ENCODE peak calls at places on chromosome X, in six cellular contexts. I is right lobe of liver, D is endothelial cell, E is nephron progenitor cell, R is left ventricle myocardium inferior, L is fibroblast of lung. X is an unnamed sample.

GRCh38 chrX:153488231-153488914 is 6.4 kb upstream of the BGN start:
- DNase-seq in I (peak; percentile 48), D (peak; percentile 52), E (peak; percentile 51), R (peak; percentile 65), L (peak; percentile 72), X (no peak)

GRCh38 chrX:124086411-124086810 is 124.9 kb downstream of the STAG2 start:
- DNase-seq in I (no peak), D (no peak), E (no peak), R (no peak), L (no peak), X (no peak)

GRCh38 chrX:68060506-68061205 is 372.6 kb downstream of the OPHN1 start:
- DNase-seq in I (no peak), D (no peak), E (no peak), R (no peak), L (peak; percentile 20), X (no peak)

GRCh38 chrX:19678941-19679340 is 163.6 kb upstream of the MAP3K15 start:
- DNase-seq in I (no peak), D (no peak), E (no peak), R (no peak), L (no peak), X (no peak)

GRCh38 chrX:46029777-46030176 is 515.4 kb downstream of the ZNF674 start:
- DNase-seq in I (no peak), D (no peak), E (no peak), R (no peak), L (peak; percentile 4), X (no peak)

GRCh38 chrX:119728487-119728886 is 29.9 kb upstream of the SOWAHD start:
- DNase-seq in I (no peak), D (peak; percentile 18), E (no peak), R (no peak), L (no peak), X (no peak)

GRCh38 chrX:12307961-12308360 is 169.7 kb downstream of the FRMPD4 start:
- DNase-seq in I (no peak), D (no peak), E (no peak), R (no peak), L (no peak), X (no peak)

GRCh38 chrX:104419211-104419610 is 146.8 kb upstream of the IL1RAPL2 start:
- DNase-seq in I (no peak), D (no peak), E (no peak), R (no peak), L (peak; percentile 83), X (no peak)

GRCh38 chrX:125202486-125203378 is 116.9 kb upstream of the TEX13C start:
- DNase-seq in I (no peak), D (peak; percentile 3), E (peak; percentile 36), R (peak; percentile 9), L (no peak), X (no peak)

GRCh38 chrX:50684871-50685270 is 129.1 kb downstream of the SHROOM4 start:
- DNase-seq in I (no peak), D (no peak), E (no peak), R (no peak), L (no peak), X (no peak)

GRCh38 chrX:50677789-50678188 is 136.2 kb downstream of the SHROOM4 start:
- DNase-seq in I (no peak), D (no peak), E (no peak), R (no peak), L (no peak), X (no peak)

GRCh38 chrX:50680990-50681389 is 133.0 kb downstream of the SHROOM4 start:
- DNase-seq in I (no peak), D (peak; percentile 38), E (peak; percentile 10), R (no peak), L (no peak), X (no peak)
- TF ChIP-seq CTCF in I (peak; percentile 32), D (peak; percentile 57), E (peak; percentile 33), R (peak; percentile 57), L (no peak), X (peak; percentile 12)

GRCh38 chrX:2500091-2500680 is 590 bp downstream of the DHRSX start:
- DNase-seq in I (peak; percentile 63), D (peak; percentile 57), E (peak; percentile 58), R (peak; percentile 34), L (peak; percentile 66), X (no peak)
- TF ChIP-seq CTCF in I (peak; percentile 5), D (no peak), E (no peak), R (peak; percentile 24), L (no peak), X (peak; percentile 29)

GRCh38 chrX:24498181-24498580 is 33.1 kb downstream of the PDK3 start:
- DNase-seq in I (peak; percentile 28), D (peak; percentile 11), E (no peak), R (no peak), L (peak; percentile 7), X (no peak)

GRCh38 chrX:24495700-24496099 is 30.6 kb downstream of the PDK3 start:
- DNase-seq in I (no peak), D (no peak), E (no peak), R (no peak), L (no peak), X (no peak)

GRCh38 chrX:24493740-24494543 is 28.9 kb downstream of the PDK3 start:
- DNase-seq in I (no peak), D (no peak), E (no peak), R (no peak), L (no peak), X (no peak)

GRCh38 chrX:24494544-24495113 is 29.5 kb downstream of the PDK3 start:
- DNase-seq in I (no peak), D (no peak), E (no peak), R (no peak), L (peak; percentile 87), X (no peak)

DNA sequence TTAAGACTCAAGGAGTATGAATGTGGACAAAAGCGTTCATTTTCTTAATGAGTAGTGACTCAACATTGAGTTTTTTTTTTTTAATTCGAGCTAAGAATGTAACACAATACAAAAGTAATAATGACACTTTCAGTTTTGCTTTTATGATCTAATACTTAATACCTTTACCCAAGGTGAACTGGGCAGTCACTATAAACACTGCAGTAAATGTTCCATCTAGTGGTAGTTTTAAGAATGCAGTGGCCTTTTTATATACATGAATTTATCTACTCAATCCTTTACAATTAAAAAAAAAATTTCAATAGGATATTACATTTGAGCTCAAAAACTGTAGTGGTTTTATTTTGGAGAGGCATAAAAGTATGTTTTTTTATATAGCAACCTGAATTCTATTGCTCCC is 33.9 kb downstream of the PDK3 start:
- DNase-seq in I (no peak), D (no peak), E (no peak), R (no peak), L (peak; percentile 6), X (no peak)
- TF ChIP-seq CTCF in I (peak; percentile 74), D (no peak), E (peak; percentile 49), R (peak; percentile 59), L (no peak), X (peak; percentile 73)

GRCh38 chrX:101799387-101799786 is 132.4 kb downstream of the ZMAT1 start:
- DNase-seq in I (peak; percentile 73), D (peak; percentile 75), E (peak; percentile 77), R (peak; percentile 65), L (peak; percentile 76), X (no peak)
- TF ChIP-seq CTCF in I (peak; percentile 62), D (peak; percentile 82), E (peak; percentile 66), R (peak; percentile 74), L (peak; percentile 53), X (peak; percentile 77)